ENCODE peak calls at places on chromosomes 4 and X, in five cellular contexts. Z is K562, N is GM12878, V is HepG2, T is H1. L is an unnamed sample.

GRCh38 chr4:74109894-74110605 is 11.1 kb upstream of the CXCL2 start:
- DNase-seq in Z (no peak), N (no peak), V (no peak), T (no peak), L (no peak)

GRCh38 chr4:153232768-153233167 is 28.5 kb downstream of the TRIM2 start:
- DNase-seq in Z (no peak), N (no peak), V (peak; percentile 39), T (peak; percentile 41), L (no peak)

GRCh38 chr4:37008199-37008598 is 236.3 kb upstream of the NWD2 start:
- DNase-seq in Z (no peak), N (no peak), V (peak; percentile 94), T (no peak), L (no peak)

GRCh38 chrX:125266153-125266660 is 53.5 kb upstream of the TEX13C start:
- DNase-seq in Z (no peak), N (no peak), V (no peak), T (no peak), L (no peak)

GRCh38 chr4:77804471-77804870 is 14.7 kb downstream of the CNOT6L start:
- DNase-seq in Z (no peak), N (no peak), V (no peak), T (no peak), L (no peak)

GRCh38 chr4:46211406-46211805 is 87.6 kb upstream of the GABRG1 start:
- DNase-seq in Z (no peak), N (no peak), V (no peak), T (no peak), L (no peak)

GRCh38 chrX:140298946-140299345 is 205.9 kb downstream of the SOX3 start:
- DNase-seq in Z (no peak), N (no peak), V (no peak), T (no peak), L (no peak)

GRCh38 chr4:39255266-39255665 is 72.9 kb downstream of the WDR19 start:
- DNase-seq in Z (peak; percentile 15), N (no peak), V (peak; percentile 7), T (no peak), L (no peak)

GRCh38 chr4:176969011-176969410 is 176.3 kb upstream of the VEGFC start:
- DNase-seq in Z (no peak), N (no peak), V (no peak), T (no peak), L (no peak)

GRCh38 chr4:176967586-176967985 is 174.9 kb upstream of the VEGFC start:
- DNase-seq in Z (no peak), N (no peak), V (no peak), T (no peak), L (no peak)

GRCh38 chr4:176970853-176971252 is 178.1 kb upstream of the VEGFC start:
- DNase-seq in Z (no peak), N (no peak), V (no peak), T (no peak), L (no peak)

DNA sequence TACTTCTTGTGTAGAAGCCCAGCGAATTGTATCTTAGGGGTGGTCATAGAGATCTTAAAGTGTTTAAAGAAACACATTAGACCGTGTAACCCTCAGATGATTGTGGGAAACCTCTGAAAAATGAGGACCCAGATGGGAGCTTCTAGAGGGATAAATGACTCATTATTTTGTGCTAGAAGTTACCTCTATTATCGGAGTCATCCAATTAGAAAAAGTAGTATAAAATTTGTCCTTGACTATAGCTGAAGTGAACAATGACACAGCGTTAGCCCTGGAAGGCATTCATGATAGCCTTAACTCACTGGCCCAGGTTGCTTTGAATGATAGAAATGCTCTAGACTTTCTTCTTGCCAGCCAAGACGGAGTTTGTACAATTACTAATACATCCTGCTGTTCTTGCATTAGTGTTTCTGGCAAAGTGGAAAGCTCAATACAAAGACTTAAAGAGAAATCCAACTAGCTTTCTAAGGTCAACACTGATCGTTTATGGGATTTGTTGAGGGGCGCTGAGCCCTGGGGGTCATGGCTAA is 178.9 kb upstream of the VEGFC start:
- DNase-seq in Z (no peak), N (no peak), V (no peak), T (no peak), L (no peak)
- TF ChIP-seq YY1 in Z (no peak), N (no peak), V (no peak), T (no peak), L (no peak)

DNA sequence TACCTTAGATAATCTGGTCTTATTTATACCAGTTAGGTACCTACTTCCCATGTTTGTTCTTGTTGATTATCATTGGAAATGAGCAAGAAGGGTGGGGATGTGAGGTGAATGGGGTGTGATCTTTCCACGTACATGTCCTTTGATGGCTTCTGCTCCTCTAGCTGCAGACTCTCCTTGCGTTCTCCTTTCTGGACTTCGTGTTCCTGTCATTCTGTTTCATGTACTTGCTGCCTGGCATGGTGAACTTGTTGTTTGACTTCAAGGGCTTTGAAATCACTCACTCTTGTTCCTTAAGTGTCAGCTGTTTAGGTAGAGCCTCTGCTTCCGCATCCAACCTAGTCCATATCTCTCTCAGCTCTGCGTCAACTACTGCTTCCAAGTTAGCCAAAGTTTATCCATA is 42.7 kb downstream of the FHL1 start:
- DNase-seq in Z (no peak), N (no peak), V (no peak), T (no peak), L (no peak)
- TF ChIP-seq EP300 in Z (no peak), N (no peak), V (no peak), T (no peak), L (no peak)

DNA sequence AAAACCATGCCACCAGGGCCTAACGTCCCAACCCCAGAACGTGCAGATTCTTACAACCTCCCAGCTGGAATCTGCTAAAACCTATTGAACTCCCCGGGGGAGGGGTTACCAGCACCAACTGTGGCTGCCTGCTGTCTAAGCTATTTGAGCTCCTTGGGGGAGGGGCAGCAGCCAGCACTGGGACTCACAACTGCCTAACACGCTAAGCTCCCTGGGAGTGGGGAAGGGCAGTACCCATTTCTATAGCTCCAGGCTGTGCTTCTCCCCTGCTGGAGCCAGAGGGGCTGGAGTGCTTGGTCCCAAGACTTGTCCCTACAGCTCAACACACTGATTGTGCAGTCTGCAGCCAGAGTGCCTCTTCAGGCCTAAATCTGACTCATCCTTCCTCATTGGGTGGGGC is 459.8 kb upstream of the FGF16 start:
- DNase-seq in Z (no peak), N (no peak), V (no peak), T (no peak), L (no peak)
- TF ChIP-seq YY1 in Z (no peak), N (no peak), V (no peak), T (no peak), L (no peak)

GRCh38 chr4:139641218-139641617 is 24.4 kb upstream of the MGST2 start:
- DNase-seq in Z (no peak), N (no peak), V (peak; percentile 69), T (no peak), L (no peak)
- TF ChIP-seq EP300 in Z (no peak), N (no peak), V (no peak), T (no peak), L (no peak)

L was measured in SK-N-SH.